ENCODE peak calls at places on chromosomes 16 and 17, in eight cellular contexts. Q, K, O, W, Z, M, A and U are unnamed samples.

GRCh38 chr17:51371732-51372151 is 111.4 kb downstream of the UTP18 start:
- DNase-seq in M (peak; percentile 20), Z (peak; percentile 86), Q (peak; percentile 18), O (no peak), W (peak; percentile 26), K (peak; percentile 26), A (no peak), U (peak; percentile 67)

GRCh38 chr17:76572201-76572910 is 13.3 kb downstream of the ST6GALNAC2 start:
- DNase-seq in O (no peak), M (no peak), Z (no peak), A (no peak), W (no peak), Q (no peak), K (no peak), U (no peak)

GRCh38 chr16:85350146-85350728 is 238.0 kb upstream of the CIBAR2 start:
- DNase-seq in A (no peak), Z (no peak), K (no peak), O (no peak), M (no peak), Q (no peak), W (no peak), U (peak; percentile 44)

GRCh38 chr16:55642611-55643010 is 13.2 kb upstream of the SLC6A2 start:
- DNase-seq in M (no peak), K (no peak), O (no peak), Z (no peak), Q (no peak), W (no peak), A (no peak), U (no peak)

GRCh38 chr16:61580579-61580978 is 455.7 kb downstream of the CDH8 start:
- DNase-seq in K (no peak), M (no peak), O (no peak), Q (no peak), A (no peak), Z (no peak), W (no peak), U (no peak)

GRCh38 chr17:71057448-71057847 is 888.1 kb downstream of the KCNJ2 start:
- DNase-seq in K (peak; percentile 79), M (no peak), W (no peak), O (no peak), A (no peak), Q (peak; percentile 32), Z (no peak), U (no peak)

GRCh38 chr17:30393911-30394867 is 15.5 kb downstream of the CPD start:
- DNase-seq in M (no peak), Z (no peak), K (no peak), O (no peak), A (no peak), W (no peak), Q (no peak), U (peak; percentile 46)

GRCh38 chr16:89173629-89173921 is 2.0 kb downstream of the CDH15 start:
- DNase-seq in K (no peak), M (no peak), Z (no peak), O (no peak), A (no peak), Q (no peak), W (no peak), U (no peak)

GRCh38 chr16:68083861-68084503 is 1.2 kb upstream of the NFATC3 start:
- DNase-seq in A (no peak), O (no peak), Q (no peak), W (no peak), Z (no peak), K (peak; percentile 37), M (no peak), U (no peak)

GRCh38 chr16:3461120-3461519 is 17.6 kb downstream of the NAA60 start:
- DNase-seq in O (no peak), M (no peak), W (peak; percentile 17), Q (no peak), Z (no peak), A (no peak), K (no peak), U (no peak)

GRCh38 chr16:20676268-20676828 is 21.1 kb downstream of the ACSM1 start:
- DNase-seq in M (no peak), K (no peak), A (no peak), O (no peak), Z (no peak), Q (no peak), W (no peak), U (no peak)

GRCh38 chr16:73879621-73880020 is 417.0 kb upstream of the PSMD7 start:
- DNase-seq in Z (no peak), W (no peak), K (no peak), M (no peak), O (no peak), A (no peak), Q (no peak), U (no peak)

GRCh38 chr17:38751144-38751802 is 1.3 kb upstream of the PSMB3 start:
- DNase-seq in K (no peak), A (no peak), Q (no peak), W (no peak), M (no peak), Z (no peak), O (no peak), U (peak; percentile 68)

GRCh38 chr16:57600048-57600835 is 28.2 kb upstream of the ADGRG1 start:
- DNase-seq in W (no peak), Z (peak; percentile 42), M (no peak), K (peak; percentile 45), A (no peak), O (no peak), Q (no peak), U (peak; percentile 22)

GRCh38 chr16:89921131-89921698 is 1.9 kb upstream of the TUBB3 start:
- DNase-seq in O (no peak), M (no peak), Z (no peak), W (no peak), A (no peak), K (no peak), Q (no peak), U (no peak)

GRCh38 chr17:62064791-62065563 is at the start of gene MED13:
- DNase-seq in K (peak; percentile 37), Z (peak; percentile 21), O (peak; percentile 24), M (peak; percentile 59), W (peak; percentile 56), A (no peak), Q (no peak), U (peak; percentile 39)

GRCh38 chr17:76234354-76234679 is 6.0 kb downstream of the RNF157 start:
- DNase-seq in A (no peak), Q (no peak), M (no peak), W (no peak), O (no peak), Z (no peak), K (no peak), U (no peak)

GRCh38 chr17:1203111-1203966 is 23.6 kb upstream of the ABR start:
- DNase-seq in A (no peak), O (no peak), Z (peak; percentile 75), M (peak; percentile 65), K (peak; percentile 54), W (peak; percentile 50), Q (peak; percentile 25), U (peak; percentile 39)

GRCh38 chr17:46862949-46863348 is 11.6 kb downstream of the WNT9B start:
- DNase-seq in Q (no peak), A (no peak), M (no peak), Z (no peak), W (no peak), O (no peak), K (no peak), U (no peak)

GRCh38 chr17:60615108-60615507 is 15.1 kb downstream of the PPM1D start:
- DNase-seq in Z (no peak), W (no peak), M (no peak), Q (no peak), K (no peak), A (no peak), O (no peak), U (no peak)

GRCh38 chr17:67725232-67726206 is 7.8 kb downstream of the NOL11 start:
- DNase-seq in M (no peak), W (no peak), Z (no peak), Q (no peak), A (no peak), K (no peak), O (no peak), U (no peak)

GRCh38 chr17:31571124-31571892 is 179.8 kb downstream of the RAB11FIP4 start:
- DNase-seq in A (no peak), M (no peak), W (no peak), Q (peak; percentile 95), K (peak; percentile 97), Z (peak; percentile 94), O (no peak), U (no peak)

GRCh38 chr17:62322313-62322712 is 58.0 kb upstream of the EFCAB3 start:
- DNase-seq in O (no peak), M (no peak), A (no peak), Z (no peak), W (no peak), K (no peak), Q (no peak), U (no peak)

GRCh38 chr16:4360538-4361021 is 9.5 kb upstream of the PAM16 start:
- DNase-seq in Q (no peak), Z (no peak), K (no peak), W (no peak), M (no peak), A (no peak), O (no peak), U (no peak)

GRCh38 chr16:18932243-18932997 is 6.2 kb upstream of the SMG1 start:
- DNase-seq in K (peak; percentile 9), W (no peak), Q (peak; percentile 69), O (no peak), Z (peak; percentile 72), A (no peak), M (no peak), U (no peak)

GRCh38 chr16:73032548-73033270 is 15.2 kb downstream of the ZFHX3 start:
- DNase-seq in W (no peak), M (no peak), Q (no peak), A (no peak), Z (no peak), O (no peak), K (no peak), U (no peak)

GRCh38 chr16:86227041-86227440 is 283.3 kb upstream of the FOXF1 start:
- DNase-seq in Z (no peak), O (no peak), K (no peak), W (no peak), A (no peak), M (no peak), Q (no peak), U (no peak)

GRCh38 chr16:85554791-85555548 is 58.2 kb upstream of the GSE1 start:
- DNase-seq in Q (peak; percentile 63), W (peak; percentile 27), Z (peak; percentile 44), K (peak; percentile 77), M (peak; percentile 44), O (peak; percentile 32), A (no peak), U (peak; percentile 77)

GRCh38 chr16:28904363-28904762 is 20.7 kb downstream of the RABEP2 start:
- DNase-seq in O (no peak), M (no peak), Q (no peak), W (no peak), K (no peak), A (no peak), Z (no peak), U (no peak)